ENCODE peak calls at places on chromosomes 4 and X, in nine cellular contexts. One of them, this sample, is unnamed.

GRCh38 chr4:158722291-158722916 is 792 bp downstream of the PPID start:
- DNase-seq in GOT3: no peak
- DNase-seq in GM06990: no peak
- DNase-seq in stimulated activated CD4-positive, alpha-beta T cell treated with anti-CD3 and anti-CD28 coated beads, Interleukin-4, amount 100 ng/mL, for 48 hours: no peak
- DNase-seq in sciatic nerve: no peak
- DNase-seq in DMS79 treated with DMSO at 0.1 percent for 48 hours: peak; percentile 6
- DNase-seq in AG20443: peak; percentile 63
- DNase-seq in tibial nerve: no peak
- DNase-seq in renal cortical epithelial cell: peak; percentile 50
- DNase-seq in this sample: no peak

GRCh38 chrX:31128849-31129248 is 57.0 kb upstream of the FTHL17 start:
- DNase-seq in sciatic nerve: no peak
- DNase-seq in tibial nerve: no peak
- DNase-seq in stimulated activated CD4-positive, alpha-beta T cell treated with anti-CD3 and anti-CD28 coated beads, Interleukin-4, amount 100 ng/mL, for 48 hours: no peak
- DNase-seq in DMS79 treated with DMSO at 0.1 percent for 48 hours: no peak
- DNase-seq in GM06990: no peak
- DNase-seq in renal cortical epithelial cell: no peak
- DNase-seq in GOT3: no peak
- DNase-seq in AG20443: no peak
- DNase-seq in this sample: no peak

GRCh38 chr4:122500852-122501501 is 44.5 kb upstream of the IL2 start:
- DNase-seq in tibial nerve: no peak
- DNase-seq in sciatic nerve: no peak
- DNase-seq in GM06990: no peak
- DNase-seq in DMS79 treated with DMSO at 0.1 percent for 48 hours: no peak
- DNase-seq in stimulated activated CD4-positive, alpha-beta T cell treated with anti-CD3 and anti-CD28 coated beads, Interleukin-4, amount 100 ng/mL, for 48 hours: no peak
- DNase-seq in AG20443: no peak
- DNase-seq in GOT3: no peak
- DNase-seq in renal cortical epithelial cell: peak; percentile 40
- DNase-seq in this sample: no peak

GRCh38 chrX:130079824-130080406 is 30.4 kb downstream of the ELF4 start:
- DNase-seq in AG20443: peak; percentile 77
- DNase-seq in stimulated activated CD4-positive, alpha-beta T cell treated with anti-CD3 and anti-CD28 coated beads, Interleukin-4, amount 100 ng/mL, for 48 hours: no peak
- DNase-seq in renal cortical epithelial cell: peak; percentile 42
- DNase-seq in GOT3: no peak
- DNase-seq in sciatic nerve: peak; percentile 73
- DNase-seq in DMS79 treated with DMSO at 0.1 percent for 48 hours: peak; percentile 32
- DNase-seq in GM06990: no peak
- DNase-seq in tibial nerve: no peak
- DNase-seq in this sample: no peak

GRCh38 chr4:153222790-153223417 is 18.7 kb downstream of the TRIM2 start:
- DNase-seq in renal cortical epithelial cell: no peak
- DNase-seq in GOT3: no peak
- DNase-seq in AG20443: peak; percentile 77
- DNase-seq in tibial nerve: peak; percentile 21
- DNase-seq in sciatic nerve: peak; percentile 74
- DNase-seq in stimulated activated CD4-positive, alpha-beta T cell treated with anti-CD3 and anti-CD28 coated beads, Interleukin-4, amount 100 ng/mL, for 48 hours: peak; percentile 19
- DNase-seq in DMS79 treated with DMSO at 0.1 percent for 48 hours: no peak
- DNase-seq in GM06990: peak; percentile 59
- DNase-seq in this sample: peak; percentile 85

GRCh38 chrX:80223922-80224579 is 196.2 kb upstream of the TENT5D start:
- DNase-seq in stimulated activated CD4-positive, alpha-beta T cell treated with anti-CD3 and anti-CD28 coated beads, Interleukin-4, amount 100 ng/mL, for 48 hours: no peak
- DNase-seq in AG20443: no peak
- DNase-seq in tibial nerve: no peak
- DNase-seq in DMS79 treated with DMSO at 0.1 percent for 48 hours: no peak
- DNase-seq in sciatic nerve: no peak
- DNase-seq in GM06990: no peak
- DNase-seq in renal cortical epithelial cell: no peak
- DNase-seq in GOT3: no peak
- DNase-seq in this sample: no peak

GRCh38 chrX:110442631-110443030 is 84.0 kb downstream of the RTL9 start:
- DNase-seq in GOT3: no peak
- DNase-seq in AG20443: peak; percentile 19
- DNase-seq in GM06990: peak; percentile 4
- DNase-seq in sciatic nerve: no peak
- DNase-seq in stimulated activated CD4-positive, alpha-beta T cell treated with anti-CD3 and anti-CD28 coated beads, Interleukin-4, amount 100 ng/mL, for 48 hours: no peak
- DNase-seq in tibial nerve: no peak
- DNase-seq in DMS79 treated with DMSO at 0.1 percent for 48 hours: no peak
- DNase-seq in renal cortical epithelial cell: peak; percentile 46
- DNase-seq in this sample: no peak

GRCh38 chr4:74097161-74097560 is 1.8 kb downstream of the CXCL2 start:
- DNase-seq in sciatic nerve: no peak
- DNase-seq in stimulated activated CD4-positive, alpha-beta T cell treated with anti-CD3 and anti-CD28 coated beads, Interleukin-4, amount 100 ng/mL, for 48 hours: no peak
- DNase-seq in GOT3: no peak
- DNase-seq in GM06990: no peak
- DNase-seq in tibial nerve: no peak
- DNase-seq in renal cortical epithelial cell: peak; percentile 26
- DNase-seq in DMS79 treated with DMSO at 0.1 percent for 48 hours: no peak
- DNase-seq in AG20443: no peak
- DNase-seq in this sample: no peak

GRCh38 chrX:72620550-72621145 is 48.0 kb upstream of the HDAC8 start:
- DNase-seq in renal cortical epithelial cell: peak; percentile 90
- DNase-seq in GOT3: no peak
- DNase-seq in DMS79 treated with DMSO at 0.1 percent for 48 hours: no peak
- DNase-seq in tibial nerve: no peak
- DNase-seq in AG20443: peak; percentile 73
- DNase-seq in GM06990: no peak
- DNase-seq in stimulated activated CD4-positive, alpha-beta T cell treated with anti-CD3 and anti-CD28 coated beads, Interleukin-4, amount 100 ng/mL, for 48 hours: peak; percentile 31
- DNase-seq in sciatic nerve: no peak
- DNase-seq in this sample: no peak

GRCh38 chr4:7414736-7415510 is 19.8 kb downstream of the PSAPL1 start:
- DNase-seq in stimulated activated CD4-positive, alpha-beta T cell treated with anti-CD3 and anti-CD28 coated beads, Interleukin-4, amount 100 ng/mL, for 48 hours: no peak
- DNase-seq in GOT3: no peak
- DNase-seq in renal cortical epithelial cell: no peak
- DNase-seq in sciatic nerve: no peak
- DNase-seq in GM06990: no peak
- DNase-seq in tibial nerve: no peak
- DNase-seq in AG20443: no peak
- DNase-seq in DMS79 treated with DMSO at 0.1 percent for 48 hours: no peak
- DNase-seq in this sample: peak; percentile 25

GRCh38 chrX:130869239-130869638 is 33.8 kb downstream of the ENOX2 start:
- DNase-seq in AG20443: peak; percentile 29
- DNase-seq in GOT3: no peak
- DNase-seq in stimulated activated CD4-positive, alpha-beta T cell treated with anti-CD3 and anti-CD28 coated beads, Interleukin-4, amount 100 ng/mL, for 48 hours: no peak
- DNase-seq in DMS79 treated with DMSO at 0.1 percent for 48 hours: no peak
- DNase-seq in sciatic nerve: no peak
- DNase-seq in GM06990: no peak
- DNase-seq in renal cortical epithelial cell: peak; percentile 20
- DNase-seq in tibial nerve: no peak
- DNase-seq in this sample: no peak

GRCh38 chr4:45131020-45131419 is 404.7 kb upstream of the GNPDA2 start:
- DNase-seq in renal cortical epithelial cell: no peak
- DNase-seq in AG20443: no peak
- DNase-seq in tibial nerve: no peak
- DNase-seq in stimulated activated CD4-positive, alpha-beta T cell treated with anti-CD3 and anti-CD28 coated beads, Interleukin-4, amount 100 ng/mL, for 48 hours: no peak
- DNase-seq in DMS79 treated with DMSO at 0.1 percent for 48 hours: no peak
- DNase-seq in GOT3: no peak
- DNase-seq in GM06990: no peak
- DNase-seq in sciatic nerve: no peak
- DNase-seq in this sample: no peak

GRCh38 chr4:17577660-17578481 is 873 bp downstream of the LAP3 start:
- DNase-seq in AG20443: peak; percentile 45
- DNase-seq in GOT3: no peak
- DNase-seq in stimulated activated CD4-positive, alpha-beta T cell treated with anti-CD3 and anti-CD28 coated beads, Interleukin-4, amount 100 ng/mL, for 48 hours: peak; percentile 11
- DNase-seq in GM06990: peak; percentile 29
- DNase-seq in sciatic nerve: peak; percentile 75
- DNase-seq in renal cortical epithelial cell: peak; percentile 11
- DNase-seq in DMS79 treated with DMSO at 0.1 percent for 48 hours: no peak
- DNase-seq in tibial nerve: no peak
- DNase-seq in this sample: peak; percentile 86

GRCh38 chr4:155371432-155372043 is 5.2 kb downstream of the MAP9 start:
- DNase-seq in GOT3: no peak
- DNase-seq in DMS79 treated with DMSO at 0.1 percent for 48 hours: no peak
- DNase-seq in AG20443: no peak
- DNase-seq in sciatic nerve: no peak
- DNase-seq in stimulated activated CD4-positive, alpha-beta T cell treated with anti-CD3 and anti-CD28 coated beads, Interleukin-4, amount 100 ng/mL, for 48 hours: no peak
- DNase-seq in tibial nerve: no peak
- DNase-seq in renal cortical epithelial cell: peak; percentile 52
- DNase-seq in GM06990: no peak
- DNase-seq in this sample: no peak

GRCh38 chr4:38523524-38524448 is 140.2 kb upstream of the KLF3 start:
- DNase-seq in DMS79 treated with DMSO at 0.1 percent for 48 hours: no peak
- DNase-seq in AG20443: no peak
- DNase-seq in stimulated activated CD4-positive, alpha-beta T cell treated with anti-CD3 and anti-CD28 coated beads, Interleukin-4, amount 100 ng/mL, for 48 hours: peak; percentile 46
- DNase-seq in tibial nerve: no peak
- DNase-seq in sciatic nerve: no peak
- DNase-seq in GM06990: peak; percentile 74
- DNase-seq in renal cortical epithelial cell: peak; percentile 36
- DNase-seq in GOT3: no peak
- DNase-seq in this sample: no peak

GRCh38 chr4:53987761-53988171 is 76.6 kb downstream of the CHIC2 start:
- DNase-seq in GM06990: no peak
- DNase-seq in AG20443: peak; percentile 59
- DNase-seq in stimulated activated CD4-positive, alpha-beta T cell treated with anti-CD3 and anti-CD28 coated beads, Interleukin-4, amount 100 ng/mL, for 48 hours: no peak
- DNase-seq in tibial nerve: no peak
- DNase-seq in renal cortical epithelial cell: peak; percentile 82
- DNase-seq in DMS79 treated with DMSO at 0.1 percent for 48 hours: no peak
- DNase-seq in sciatic nerve: no peak
- DNase-seq in GOT3: no peak
- DNase-seq in this sample: no peak

GRCh38 chr4:39427477-39428119 is 20.9 kb downstream of the KLB start:
- DNase-seq in stimulated activated CD4-positive, alpha-beta T cell treated with anti-CD3 and anti-CD28 coated beads, Interleukin-4, amount 100 ng/mL, for 48 hours: no peak
- DNase-seq in tibial nerve: no peak
- DNase-seq in renal cortical epithelial cell: peak; percentile 22
- DNase-seq in DMS79 treated with DMSO at 0.1 percent for 48 hours: no peak
- DNase-seq in sciatic nerve: no peak
- DNase-seq in GOT3: no peak
- DNase-seq in GM06990: no peak
- DNase-seq in AG20443: no peak
- DNase-seq in this sample: no peak

GRCh38 chrX:130531066-130531465 is 129.3 kb downstream of the RBMX2 start:
- DNase-seq in GOT3: no peak
- DNase-seq in tibial nerve: no peak
- DNase-seq in renal cortical epithelial cell: no peak
- DNase-seq in stimulated activated CD4-positive, alpha-beta T cell treated with anti-CD3 and anti-CD28 coated beads, Interleukin-4, amount 100 ng/mL, for 48 hours: no peak
- DNase-seq in DMS79 treated with DMSO at 0.1 percent for 48 hours: no peak
- DNase-seq in AG20443: no peak
- DNase-seq in sciatic nerve: no peak
- DNase-seq in GM06990: no peak
- DNase-seq in this sample: no peak

GRCh38 chr4:102541708-102542107 is 40.5 kb downstream of the NFKB1 start:
- DNase-seq in GM06990: no peak
- DNase-seq in DMS79 treated with DMSO at 0.1 percent for 48 hours: no peak
- DNase-seq in GOT3: no peak
- DNase-seq in tibial nerve: no peak
- DNase-seq in sciatic nerve: no peak
- DNase-seq in AG20443: no peak
- DNase-seq in renal cortical epithelial cell: no peak
- DNase-seq in stimulated activated CD4-positive, alpha-beta T cell treated with anti-CD3 and anti-CD28 coated beads, Interleukin-4, amount 100 ng/mL, for 48 hours: no peak
- DNase-seq in this sample: no peak

GRCh38 chr4:86891785-86892638 is at the start of gene C4orf36:
- DNase-seq in GM06990: peak; percentile 76
- DNase-seq in GOT3: no peak
- DNase-seq in tibial nerve: peak; percentile 54
- DNase-seq in renal cortical epithelial cell: peak; percentile 41
- DNase-seq in sciatic nerve: peak; percentile 81
- DNase-seq in AG20443: peak; percentile 72
- DNase-seq in DMS79 treated with DMSO at 0.1 percent for 48 hours: peak; percentile 56
- DNase-seq in stimulated activated CD4-positive, alpha-beta T cell treated with anti-CD3 and anti-CD28 coated beads, Interleukin-4, amount 100 ng/mL, for 48 hours: peak; percentile 11
- DNase-seq in this sample: peak; percentile 87

GRCh38 chr4:117817316-117817715 is 217.0 kb upstream of the NDST3 start:
- DNase-seq in tibial nerve: no peak
- DNase-seq in GM06990: no peak
- DNase-seq in sciatic nerve: no peak
- DNase-seq in renal cortical epithelial cell: no peak
- DNase-seq in DMS79 treated with DMSO at 0.1 percent for 48 hours: no peak
- DNase-seq in AG20443: no peak
- DNase-seq in GOT3: no peak
- DNase-seq in stimulated activated CD4-positive, alpha-beta T cell treated with anti-CD3 and anti-CD28 coated beads, Interleukin-4, amount 100 ng/mL, for 48 hours: no peak
- DNase-seq in this sample: no peak

GRCh38 chrX:16852617-16853179 is 17.5 kb downstream of the RBBP7 start:
- DNase-seq in stimulated activated CD4-positive, alpha-beta T cell treated with anti-CD3 and anti-CD28 coated beads, Interleukin-4, amount 100 ng/mL, for 48 hours: no peak
- DNase-seq in GM06990: no peak
- DNase-seq in DMS79 treated with DMSO at 0.1 percent for 48 hours: no peak
- DNase-seq in AG20443: no peak
- DNase-seq in renal cortical epithelial cell: no peak
- DNase-seq in sciatic nerve: no peak
- DNase-seq in tibial nerve: no peak
- DNase-seq in GOT3: no peak
- DNase-seq in this sample: no peak

GRCh38 chr4:835148-836002 is 9.4 kb upstream of the CPLX1 start:
- DNase-seq in renal cortical epithelial cell: no peak
- DNase-seq in tibial nerve: no peak
- DNase-seq in GOT3: no peak
- DNase-seq in AG20443: no peak
- DNase-seq in sciatic nerve: no peak
- DNase-seq in GM06990: no peak
- DNase-seq in stimulated activated CD4-positive, alpha-beta T cell treated with anti-CD3 and anti-CD28 coated beads, Interleukin-4, amount 100 ng/mL, for 48 hours: no peak
- DNase-seq in DMS79 treated with DMSO at 0.1 percent for 48 hours: peak; percentile 35
- DNase-seq in this sample: no peak

GRCh38 chr4:135515295-135515694 is 1313.7 kb upstream of the PABPC4L start:
- DNase-seq in sciatic nerve: no peak
- DNase-seq in GOT3: no peak
- DNase-seq in GM06990: no peak
- DNase-seq in DMS79 treated with DMSO at 0.1 percent for 48 hours: no peak
- DNase-seq in AG20443: no peak
- DNase-seq in renal cortical epithelial cell: no peak
- DNase-seq in tibial nerve: no peak
- DNase-seq in stimulated activated CD4-positive, alpha-beta T cell treated with anti-CD3 and anti-CD28 coated beads, Interleukin-4, amount 100 ng/mL, for 48 hours: no peak
- DNase-seq in this sample: no peak

GRCh38 chrX:150164971-150165605 is 198.0 kb upstream of the MAMLD1 start:
- DNase-seq in GM06990: no peak
- DNase-seq in renal cortical epithelial cell: no peak
- DNase-seq in DMS79 treated with DMSO at 0.1 percent for 48 hours: no peak
- DNase-seq in AG20443: no peak
- DNase-seq in GOT3: no peak
- DNase-seq in sciatic nerve: no peak
- DNase-seq in stimulated activated CD4-positive, alpha-beta T cell treated with anti-CD3 and anti-CD28 coated beads, Interleukin-4, amount 100 ng/mL, for 48 hours: no peak
- DNase-seq in tibial nerve: no peak
- DNase-seq in this sample: no peak

GRCh38 chr4:25842229-25842840 is 20.5 kb downstream of the SEL1L3 start:
- DNase-seq in GM06990: peak; percentile 56
- DNase-seq in GOT3: no peak
- DNase-seq in stimulated activated CD4-positive, alpha-beta T cell treated with anti-CD3 and anti-CD28 coated beads, Interleukin-4, amount 100 ng/mL, for 48 hours: no peak
- DNase-seq in renal cortical epithelial cell: no peak
- DNase-seq in tibial nerve: no peak
- DNase-seq in sciatic nerve: no peak
- DNase-seq in AG20443: no peak
- DNase-seq in DMS79 treated with DMSO at 0.1 percent for 48 hours: no peak
- DNase-seq in this sample: no peak